ENCODE peak calls at places on chromosomes 11 and 22, in four cellular contexts. D is lung, C is transverse colon, O is pancreas. G is an unnamed sample.

GRCh38 chr11:57552479-57552878 is 15.0 kb downstream of the UBE2L6 start:
- DNase-seq in D (no peak), C (no peak), O (no peak), G (no peak)

GRCh38 chr11:57357310-57357709 is 19.2 kb downstream of the P2RX3 start:
- DNase-seq in D (no peak), C (no peak), O (no peak), G (no peak)

GRCh38 chr11:115284766-115285165 is 219.4 kb downstream of the CADM1 start:
- DNase-seq in D (no peak), C (no peak), O (no peak), G (no peak)

GRCh38 chr22:46613606-46613997 is 6.6 kb upstream of the GRAMD4 start:
- DNase-seq in D (no peak), C (peak), O (no peak), G (no peak)

GRCh38 chr11:69703711-69704507 is at the start of gene FGF19:
- DNase-seq in D (no peak), C (no peak), O (no peak), G (peak)

GRCh38 chr11:36296925-36297604 is 977 bp downstream of the PRR5L start:
- DNase-seq in D (no peak), C (peak), O (no peak), G (no peak)

GRCh38 chr22:24325105-24325757 is 54.6 kb downstream of the SPECC1L start:
- DNase-seq in D (no peak), C (no peak), O (no peak), G (no peak)

GRCh38 chr11:113538801-113539200 is 63.6 kb upstream of the DRD2 start:
- DNase-seq in D (no peak), C (no peak), O (no peak), G (no peak)

GRCh38 chr22:25492950-25493790 is 71.3 kb upstream of the GRK3 start:
- DNase-seq in D (no peak), C (no peak), O (no peak), G (no peak)

GRCh38 chr11:108223449-108224149 is 732 bp downstream of the ATM start:
- DNase-seq in D (no peak), C (no peak), O (no peak), G (no peak)

GRCh38 chr11:101446238-101446637 is 137.6 kb downstream of the TRPC6 start:
- DNase-seq in D (no peak), C (no peak), O (no peak), G (no peak)

GRCh38 chr22:41524809-41525449 is 19.3 kb downstream of the POLR3H start:
- DNase-seq in D (no peak), C (peak), O (no peak), G (no peak)

GRCh38 chr22:39183991-39184585 is 31.6 kb upstream of the CBX7 start:
- DNase-seq in D (no peak), C (no peak), O (peak), G (no peak)

GRCh38 chr22:23147632-23148387 is 2.5 kb downstream of the RAB36 start:
- DNase-seq in D (no peak), C (no peak), O (no peak), G (no peak)

GRCh38 chr11:61489833-61490585 is 18.5 kb upstream of the LRRC10B start:
- DNase-seq in D (no peak), C (no peak), O (no peak), G (peak)

GRCh38 chr22:45508814-45509213 is 6.1 kb downstream of the FBLN1 start:
- DNase-seq in D (no peak), C (no peak), O (no peak), G (no peak)

GRCh38 chr11:67266424-67267187 is at the start of gene GRK2:
- DNase-seq in D (no peak), C (no peak), O (peak), G (no peak)

GRCh38 chr11:119864836-119865235 is 135.8 kb upstream of the NECTIN1 start:
- DNase-seq in D (no peak), C (no peak), O (no peak), G (no peak)

GRCh38 chr11:73983764-73984543 is 1.3 kb upstream of the UCP2 start:
- DNase-seq in D (no peak), C (no peak), O (peak), G (no peak)

GRCh38 chr11:115525600-115526006 is 21.4 kb upstream of the CADM1 start:
- DNase-seq in D (no peak), C (no peak), O (no peak), G (no peak)

GRCh38 chr11:75160880-75161279 is 10.0 kb downstream of the SLCO2B1 start:
- DNase-seq in D (no peak), C (no peak), O (no peak), G (no peak)

GRCh38 chr11:19768815-19769214 is 56.2 kb downstream of the NAV2 start:
- DNase-seq in D (peak), C (no peak), O (no peak), G (no peak)

GRCh38 chr11:70725272-70725671 is 326.9 kb downstream of the CTTN start:
- DNase-seq in D (no peak), C (no peak), O (no peak), G (no peak)

GRCh38 chr11:126147268-126148111 is 64.0 kb downstream of the RPUSD4 start:
- DNase-seq in D (no peak), C (no peak), O (no peak), G (peak)

GRCh38 chr11:10480026-10480425 is 25.0 kb downstream of the AMPD3 start:
- DNase-seq in D (no peak), C (no peak), O (no peak), G (no peak)

GRCh38 chr11:100576044-100577021 is 110.8 kb upstream of the ARHGAP42 start:
- DNase-seq in D (no peak), C (no peak), O (no peak), G (no peak)

GRCh38 chr11:64342869-64343739 is 3.1 kb downstream of the CCDC88B start:
- DNase-seq in D (no peak), C (no peak), O (no peak), G (peak)

GRCh38 chr11:1508986-1509385 is 22.4 kb upstream of the MOB2 start:
- DNase-seq in D (no peak), C (no peak), O (no peak), G (no peak)

GRCh38 chr11:65014146-65014960 is at the start of gene ARL2:
- DNase-seq in D (no peak), C (no peak), O (peak), G (peak)

GRCh38 chr11:102592634-102593581 is 32.2 kb downstream of the MMP20 start:
- DNase-seq in D (no peak), C (no peak), O (no peak), G (peak)

GRCh38 chr22:21000987-21001600 is 824 bp downstream of the THAP7 start:
- DNase-seq in D (no peak), C (no peak), O (peak), G (no peak)

GRCh38 chr11:36160115-36160514 is 129.1 kb downstream of the COMMD9 start:
- DNase-seq in D (no peak), C (no peak), O (no peak), G (no peak)

GRCh38 chr11:27423125-27423524 is 49.5 kb downstream of the LGR4 start:
- DNase-seq in D (no peak), C (peak), O (no peak), G (no peak)
- H3K27ac ChIP-seq in D (no peak), C (no peak), O (no peak), G (no peak)

GRCh38 chr11:62786318-62787004 is 741 bp upstream of the TMEM179B start:
- DNase-seq in D (peak), C (peak), O (peak), G (peak)

GRCh38 chr11:62791501-62792192 is at the start of gene TMEM223:
- DNase-seq in D (peak), C (peak), O (peak), G (peak)

GRCh38 chr11:62787005-62787759 is at the start of gene TMEM179B:
- DNase-seq in D (peak), C (peak), O (peak), G (peak)

GRCh38 chr11:62789576-62789975 is 2.2 kb downstream of the TMEM223 start:
- DNase-seq in D (no peak), C (no peak), O (no peak), G (no peak)

DNA sequence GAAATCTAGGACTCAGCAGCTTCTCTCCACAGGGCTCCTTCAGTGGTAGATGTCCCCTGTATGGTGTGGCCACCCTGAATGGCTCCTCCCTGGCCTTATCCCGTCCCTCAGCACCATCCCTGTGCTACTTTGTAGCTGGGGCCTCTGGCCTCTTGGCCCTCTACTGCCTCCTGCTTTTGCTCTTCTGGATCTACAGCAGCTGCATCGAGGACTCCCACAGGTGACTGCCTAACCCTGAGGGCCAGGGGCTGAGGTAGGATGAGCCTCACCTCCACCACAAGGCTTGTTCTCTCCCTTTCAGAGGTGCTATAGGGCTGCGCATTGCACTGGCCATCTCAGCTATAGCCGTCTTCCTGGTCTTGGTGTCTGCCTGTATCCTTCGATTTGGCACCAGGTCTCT is 1.8 kb downstream of the TMEM179B start:
- DNase-seq in D (no peak), C (no peak), O (no peak), G (peak)
- TF ChIP-seq CTCF in D (no peak), C (no peak), O (no peak), G (no peak)

GRCh38 chr22:37681001-37681424 is 5.1 kb upstream of the NOL12 start:
- DNase-seq in D (no peak), C (no peak), O (no peak), G (no peak)

GRCh38 chr22:37681556-37682049 is 4.5 kb upstream of the NOL12 start:
- DNase-seq in D (peak), C (peak), O (peak), G (peak)

GRCh38 chr22:37678372-37678771 is 2.9 kb downstream of the LGALS1 start:
- DNase-seq in D (no peak), C (no peak), O (no peak), G (no peak)

GRCh38 chr22:37679670-37680069 is 4.2 kb downstream of the LGALS1 start:
- DNase-seq in D (no peak), C (no peak), O (no peak), G (no peak)

DNA sequence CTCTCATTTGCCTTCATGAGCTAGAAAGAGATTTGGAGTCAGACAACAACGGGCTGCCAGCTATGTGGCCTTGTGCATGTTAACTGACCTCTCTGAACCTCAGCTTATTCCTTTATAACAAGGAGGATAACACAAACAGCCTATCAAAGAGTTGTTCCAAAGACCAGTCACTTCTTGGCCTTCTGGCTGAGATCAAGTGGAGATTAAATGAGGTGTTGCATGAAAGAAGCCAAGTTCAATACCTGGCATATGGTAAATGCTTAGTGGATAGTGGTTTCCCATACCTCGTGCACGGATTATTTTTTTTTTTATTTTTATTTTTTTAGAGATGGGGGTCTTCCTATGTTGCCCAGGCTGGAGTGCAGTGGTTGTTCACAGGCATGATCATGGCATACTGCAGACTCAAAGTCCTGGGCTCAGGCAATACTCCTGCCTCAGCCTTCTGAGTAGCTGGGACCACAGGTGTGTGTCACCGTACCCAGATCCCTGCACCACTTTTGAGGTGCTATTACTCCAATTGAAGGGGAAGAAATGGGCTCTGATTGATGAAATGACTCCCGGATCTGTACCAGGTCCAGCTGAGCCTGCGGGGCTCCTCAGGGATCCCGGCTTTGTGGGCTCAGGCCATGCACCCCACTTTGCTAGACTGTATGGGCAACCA is 4.9 kb downstream of the LGALS1 start:
- DNase-seq in D (no peak), C (no peak), O (no peak), G (no peak)
- H3K27ac ChIP-seq in D (peak), C (no peak), O (no peak), G (no peak)

GRCh38 chr11:128628686-128629085 is 41.3 kb upstream of the ETS1 start:
- DNase-seq in D (no peak), C (no peak), O (no peak), G (no peak)

GRCh38 chr11:128629516-128630106 is 42.3 kb upstream of the ETS1 start:
- DNase-seq in D (no peak), C (no peak), O (peak), G (no peak)

GRCh38 chr11:128628343-128628673 is 41.0 kb upstream of the ETS1 start:
- DNase-seq in D (no peak), C (no peak), O (no peak), G (no peak)

GRCh38 chr11:128626913-128627665 is 39.7 kb upstream of the ETS1 start:
- DNase-seq in D (no peak), C (no peak), O (peak), G (no peak)

DNA sequence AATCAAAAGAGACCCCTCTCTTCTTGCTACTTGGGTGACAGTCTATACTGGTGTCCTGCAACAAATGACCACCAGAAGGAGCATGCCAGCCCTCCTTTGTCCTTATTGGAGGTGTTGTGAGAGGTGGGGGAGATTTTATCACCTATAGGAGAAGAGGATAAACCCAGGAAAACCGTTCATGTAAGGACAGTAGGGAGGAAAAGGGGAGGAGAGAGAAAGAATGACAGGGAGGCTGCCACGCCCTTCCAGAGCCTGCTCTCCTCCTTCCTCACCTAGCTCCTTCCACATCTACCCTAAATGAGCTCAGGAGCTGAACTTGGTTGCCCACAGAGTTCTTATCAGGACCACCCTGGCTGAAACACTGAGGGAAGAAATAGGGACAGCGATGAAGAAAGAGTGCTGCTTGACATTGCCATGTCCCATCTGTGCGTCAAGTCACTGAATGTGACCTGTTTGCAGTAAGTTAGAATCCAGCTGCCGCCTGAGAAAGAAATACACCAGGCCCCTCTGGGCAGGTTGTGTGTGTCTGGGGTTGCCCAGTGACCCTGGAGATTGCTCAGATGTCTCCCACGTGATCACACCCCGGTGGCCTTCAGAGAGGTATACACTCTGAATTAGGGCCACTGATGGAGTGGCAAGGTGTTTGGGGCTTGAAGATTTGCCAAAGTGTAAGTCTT is 40.4 kb upstream of the ETS1 start:
- DNase-seq in D (no peak), C (no peak), O (no peak), G (no peak)
- TF ChIP-seq CTCF in D (no peak), C (no peak), O (no peak), G (peak)

DNA sequence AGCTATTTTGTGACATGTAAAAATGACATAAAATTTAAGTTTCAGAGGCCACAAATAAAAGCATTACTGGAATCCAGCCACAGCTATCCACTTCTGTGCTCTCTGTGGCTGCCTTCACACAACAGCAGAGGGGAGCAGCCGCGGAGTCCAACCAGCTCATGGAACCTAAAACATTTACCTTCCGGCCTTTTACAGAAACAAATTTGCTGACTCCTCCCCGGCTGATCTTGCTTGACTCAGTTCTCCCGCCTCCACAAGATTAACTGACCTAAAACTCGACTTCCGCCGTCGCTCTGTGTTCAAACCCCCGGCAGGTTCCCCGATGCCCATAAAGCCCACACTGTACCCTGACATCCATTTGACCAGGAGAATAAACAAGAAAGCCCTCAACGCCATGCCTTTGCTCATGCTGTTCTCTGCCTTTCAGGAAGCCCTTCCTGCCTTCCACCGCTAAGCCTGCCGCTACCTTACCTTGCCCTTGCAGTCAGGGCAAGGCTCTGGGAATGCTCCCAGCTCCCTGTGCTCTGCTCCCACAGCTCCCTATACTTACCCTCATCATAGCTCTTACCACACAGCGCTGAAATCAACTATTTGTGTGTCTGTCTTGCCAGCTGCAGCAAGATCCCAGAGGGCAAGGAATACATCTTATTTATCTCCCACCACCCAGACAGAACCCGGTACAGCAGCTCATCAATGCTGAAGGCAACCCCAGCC is 35.4 kb downstream of the MICAL3 start:
- DNase-seq in D (no peak), C (no peak), O (no peak), G (no peak)
- H3K27ac ChIP-seq in D (no peak), C (peak), O (no peak), G (no peak)

G was measured in H9.